ENCODE peak calls at places on chromosomes 6 and 20, in six cellular contexts. Q, X, K, A, S and W are unnamed samples.

GRCh38 chr6:122141246-122141645 is 258.2 kb upstream of the HSF2 start:
- DNase-seq in A (no peak), Q (no peak), S (no peak), X (no peak), K (no peak), W (no peak)

GRCh38 chr6:28188111-28188979 is 36.7 kb upstream of the ZSCAN9 start:
- DNase-seq in S (no peak), X (no peak), K (no peak), A (no peak), Q (no peak), W (no peak)

GRCh38 chr20:10636326-10636818 is 37.4 kb downstream of the JAG1 start:
- DNase-seq in S (peak), Q (no peak), K (no peak), A (peak), X (no peak), W (peak)

GRCh38 chr6:43827898-43828297 is 57.9 kb downstream of the VEGFA start:
- DNase-seq in K (no peak), A (no peak), Q (no peak), X (no peak), S (no peak), W (no peak)

GRCh38 chr6:138593100-138593877 is 94.0 kb upstream of the NHSL1 start:
- DNase-seq in K (no peak), S (peak), A (peak), X (no peak), Q (peak), W (peak)

GRCh38 chr6:36757206-36757605 is 59.6 kb downstream of the RAB44 start:
- DNase-seq in S (no peak), X (no peak), Q (no peak), K (no peak), A (no peak), W (no peak)

GRCh38 chr6:125867483-125867935 is 76.7 kb downstream of the NCOA7 start:
- DNase-seq in A (peak), S (no peak), Q (no peak), X (no peak), K (no peak), W (no peak)

GRCh38 chr6:151391021-151391470 is 313 bp downstream of the ZBTB2 start:
- DNase-seq in A (peak), S (peak), K (peak), Q (peak), X (peak), W (peak)

GRCh38 chr6:145139451-145139850 is 595.9 kb downstream of the EPM2A start:
- DNase-seq in K (no peak), A (peak), Q (no peak), S (no peak), X (peak), W (no peak)

GRCh38 chr20:49384437-49385434 is 97.7 kb downstream of the KCNB1 start:
- DNase-seq in A (peak), Q (peak), K (peak), X (peak), S (peak), W (peak)

GRCh38 chr6:153852481-153852880 is 186.6 kb upstream of the OPRM1 start:
- DNase-seq in Q (no peak), A (no peak), K (no peak), S (no peak), X (no peak), W (no peak)

GRCh38 chr20:41387433-41387832 is 20.8 kb upstream of the EMILIN3 start:
- DNase-seq in X (peak), K (no peak), S (peak), A (no peak), Q (no peak), W (no peak)

GRCh38 chr20:17912916-17913315 is 55.7 kb downstream of the SNX5 start:
- DNase-seq in K (no peak), S (no peak), X (no peak), A (peak), Q (no peak), W (no peak)

GRCh38 chr6:127900935-127901334 is at the start of gene THEMIS:
- DNase-seq in Q (no peak), A (no peak), S (no peak), K (no peak), X (no peak), W (no peak)

GRCh38 chr6:154361476-154361875 is 4.9 kb upstream of the IPCEF1 start:
- DNase-seq in Q (no peak), K (no peak), S (no peak), A (no peak), X (no peak), W (no peak)

GRCh38 chr6:158708239-158708638 is 58.4 kb downstream of the SYTL3 start:
- DNase-seq in X (no peak), Q (peak), S (peak), A (no peak), K (peak), W (no peak)

GRCh38 chr6:54135665-54136370 is 24.6 kb downstream of the MLIP start:
- DNase-seq in A (peak), Q (no peak), S (peak), X (no peak), K (no peak), W (no peak)

GRCh38 chr6:133184798-133185380 is 56.3 kb upstream of the EYA4 start:
- DNase-seq in X (no peak), K (no peak), A (peak), Q (no peak), S (no peak), W (peak)

GRCh38 chr6:71676298-71676697 is 210.1 kb upstream of the RIMS1 start:
- DNase-seq in K (no peak), X (no peak), Q (no peak), S (no peak), A (no peak), W (no peak)

GRCh38 chr6:27757307-27757706 is 154.9 kb downstream of the OR2B2 start:
- DNase-seq in X (no peak), S (no peak), A (peak), Q (peak), K (peak), W (no peak)

GRCh38 chr6:158081657-158081935 is 86.5 kb downstream of the SERAC1 start:
- DNase-seq in S (no peak), K (no peak), Q (no peak), X (no peak), A (no peak), W (no peak)

GRCh38 chr6:34912715-34913464 is 23.8 kb downstream of the ANKS1A start:
- DNase-seq in X (no peak), S (peak), K (no peak), Q (no peak), A (peak), W (peak)

GRCh38 chr20:13221673-13222318 is 722 bp downstream of the ISM1 start:
- DNase-seq in X (peak), K (peak), S (peak), A (peak), Q (peak), W (peak)

GRCh38 chr20:47792021-47792618 is 6.8 kb upstream of the SULF2 start:
- DNase-seq in S (peak), A (peak), K (peak), X (no peak), Q (peak), W (peak)

GRCh38 chr20:56422131-56422823 is 10.2 kb downstream of the CASS4 start:
- DNase-seq in Q (no peak), A (peak), S (peak), X (no peak), K (no peak), W (peak)

GRCh38 chr6:31654574-31655348 is 933 bp upstream of the APOM start:
- DNase-seq in S (no peak), K (no peak), A (no peak), X (no peak), Q (no peak), W (no peak)

GRCh38 chr6:31655349-31656237 is at the start of gene APOM:
- DNase-seq in Q (no peak), A (no peak), K (no peak), S (no peak), X (no peak), W (no peak)

GRCh38 chr6:31652925-31653724 is 664 bp upstream of the BAG6 start:
- DNase-seq in A (peak), K (peak), S (no peak), X (peak), Q (peak), W (peak)

GRCh38 chr6:31657406-31658157 is 1.9 kb downstream of the APOM start:
- DNase-seq in A (peak), K (no peak), X (no peak), S (no peak), Q (no peak), W (no peak)

GRCh38 chr6:31651602-31652191 is 764 bp downstream of the BAG6 start:
- DNase-seq in K (no peak), A (peak), S (peak), X (peak), Q (no peak), W (no peak)
- H3K27ac ChIP-seq in K (peak), A (peak), S (peak), X (peak), Q (peak), W (peak)

DNA sequence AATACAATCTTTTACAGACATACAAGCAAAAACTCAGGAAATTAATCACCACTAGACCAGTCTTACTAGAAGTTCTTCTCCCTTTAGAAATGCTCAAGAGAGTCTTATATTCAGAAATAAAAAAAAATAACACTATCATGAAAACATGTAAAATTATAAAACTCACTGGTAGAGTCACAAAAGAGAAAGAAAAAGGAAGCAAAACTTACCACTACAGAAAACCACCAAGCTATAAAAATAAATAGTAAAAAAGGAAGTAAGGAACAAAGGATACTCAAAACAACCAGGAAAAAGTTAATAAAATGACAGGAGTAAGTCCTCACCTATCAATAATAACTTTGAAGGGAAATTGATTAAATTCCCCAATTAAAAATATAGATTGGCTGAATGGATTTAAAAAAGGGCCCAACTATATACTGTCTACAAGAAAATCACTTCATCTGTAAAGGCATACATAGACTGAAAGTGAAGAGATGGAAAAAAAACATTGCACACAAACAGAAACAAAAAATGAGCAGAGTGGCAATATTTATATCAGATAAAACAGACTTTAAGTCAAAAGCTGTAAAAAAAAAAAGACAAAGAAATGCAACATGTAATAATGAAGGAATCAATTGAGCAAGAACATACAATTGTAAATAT is 489.5 kb downstream of the KIF16B start:
- DNase-seq in X (no peak), K (no peak), A (no peak), Q (no peak), S (no peak), W (no peak)
- H3K27ac ChIP-seq in X (no peak), K (no peak), A (no peak), Q (no peak), S (no peak), W (no peak)

DNA sequence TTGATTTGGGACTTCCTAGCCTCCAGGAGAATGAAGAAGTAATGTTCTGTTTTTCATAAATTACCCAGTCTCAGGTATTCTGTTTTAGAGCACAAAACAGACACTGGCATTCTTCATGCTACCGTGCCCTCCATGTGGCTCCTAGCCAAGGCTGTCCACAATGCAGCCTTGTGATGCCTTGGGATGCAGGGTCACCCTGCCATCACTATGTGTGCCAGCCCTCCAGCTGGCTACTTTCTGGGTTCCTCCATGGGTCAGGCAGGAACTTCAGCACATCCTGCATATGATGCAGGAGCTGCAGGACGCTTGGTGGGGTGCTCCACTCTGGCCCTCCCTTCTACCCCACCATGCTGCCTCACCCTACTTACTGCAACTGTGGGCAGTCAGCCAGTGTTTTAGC is 38.0 kb upstream of the FAM50B start:
- DNase-seq in S (no peak), X (no peak), K (no peak), Q (no peak), A (no peak), W (no peak)
- H3K27ac ChIP-seq in S (no peak), X (no peak), K (no peak), Q (no peak), A (no peak), W (no peak)

DNA sequence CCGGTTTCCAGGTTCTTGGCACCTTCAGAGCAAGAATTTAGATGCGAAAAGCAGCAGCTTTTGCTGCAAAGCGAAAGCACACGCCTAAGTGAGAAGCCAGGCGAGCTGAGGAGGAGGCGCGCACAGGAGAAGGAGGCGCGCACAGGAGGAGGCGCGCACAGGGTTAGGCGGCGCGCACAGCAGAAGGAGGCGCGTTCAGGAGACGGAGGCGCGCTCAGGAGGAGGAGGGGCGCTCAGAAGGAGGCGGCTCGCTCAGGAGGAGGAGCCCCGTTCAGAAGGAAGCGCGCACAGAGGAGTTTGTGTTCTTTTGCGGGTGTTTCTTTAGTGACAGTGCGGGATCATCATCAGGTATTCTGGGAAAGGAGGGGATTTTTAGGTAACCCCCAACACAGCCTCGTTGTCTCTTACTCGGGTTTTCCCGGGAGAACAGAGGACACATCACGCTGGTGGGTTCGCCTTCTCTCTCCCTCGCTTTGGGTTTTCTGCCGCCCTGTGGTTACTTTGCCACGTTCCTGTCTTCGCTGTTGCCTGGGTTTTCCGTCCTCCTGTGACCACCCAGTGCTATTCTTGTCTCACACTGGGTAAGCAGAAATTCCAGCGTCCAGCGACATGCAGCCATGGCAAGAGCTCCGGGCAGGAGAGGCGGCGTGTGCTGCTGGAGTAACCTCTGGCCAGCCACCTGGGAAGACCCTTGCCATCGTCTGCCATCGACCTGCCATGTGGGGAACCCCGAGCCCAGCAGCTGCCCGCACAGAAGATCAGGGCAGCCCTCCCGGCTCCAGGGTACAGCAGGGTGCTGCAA is 47.0 kb downstream of the WDR27 start:
- DNase-seq in K (no peak), S (peak), A (no peak), X (peak), Q (peak), W (peak)
- H3K27ac ChIP-seq in K (peak), S (no peak), A (no peak), X (no peak), Q (peak), W (peak)

DNA sequence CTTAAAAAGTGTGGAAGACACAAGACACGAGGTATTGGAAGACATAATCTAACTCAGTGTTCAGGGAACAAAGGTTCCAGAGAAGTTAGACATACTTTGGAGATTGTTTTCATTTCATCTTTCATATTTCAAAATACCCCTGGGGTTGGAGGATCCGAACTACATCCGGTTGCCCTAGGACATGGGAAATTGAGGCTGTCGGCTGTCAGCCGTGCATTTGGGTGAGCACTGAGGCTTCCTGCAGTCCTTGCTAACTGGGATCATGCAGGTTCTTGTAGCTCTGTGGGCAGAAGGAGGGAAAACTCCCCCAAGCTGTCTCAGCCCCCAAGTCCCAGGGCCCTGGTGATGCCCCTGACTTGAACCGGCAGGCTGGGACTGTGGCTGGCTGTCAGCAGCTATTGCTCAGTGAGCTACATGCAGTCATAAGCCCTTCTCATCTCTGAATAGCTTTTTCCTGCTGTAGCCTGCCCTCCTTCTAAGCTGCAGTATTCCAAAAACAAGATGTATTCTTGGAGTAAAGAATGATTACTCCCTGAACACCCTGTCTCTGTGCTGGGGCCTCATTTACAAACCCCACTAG is 17.8 kb downstream of the MTRES1 start:
- DNase-seq in S (peak), X (peak), Q (no peak), K (no peak), A (no peak), W (no peak)
- H3K27ac ChIP-seq in S (no peak), X (no peak), Q (no peak), K (no peak), A (no peak), W (no peak)